ENCODE peak calls at places on chromosomes 12 and 14, in six cellular contexts. One of them, this sample, is unnamed.

GRCh38 chr12:12837025-12837872 is 24.1 kb downstream of the DDX47 start:
- DNase-seq in right atrium auricular region: peak; percentile 72
- DNase-seq in endothelial cell of umbilical vein: peak; percentile 86
- DNase-seq in D341Med: peak; percentile 62
- DNase-seq in SW 1271: peak; percentile 26
- DNase-seq in activated T-helper 1 cell treated with Interleukin-2 at 50 U/mL for 16 hours: peak; percentile 1
- DNase-seq in this sample: peak; percentile 86

GRCh38 chr12:49334226-49334625 is 2.8 kb downstream of the C1QL4 start:
- DNase-seq in activated T-helper 1 cell treated with Interleukin-2 at 50 U/mL for 16 hours: no peak
- DNase-seq in D341Med: no peak
- DNase-seq in right atrium auricular region: no peak
- DNase-seq in SW 1271: no peak
- DNase-seq in endothelial cell of umbilical vein: no peak
- DNase-seq in this sample: no peak

GRCh38 chr14:20403521-20403920 is 9.8 kb downstream of the TEP1 start:
- DNase-seq in activated T-helper 1 cell treated with Interleukin-2 at 50 U/mL for 16 hours: no peak
- DNase-seq in endothelial cell of umbilical vein: no peak
- DNase-seq in right atrium auricular region: no peak
- DNase-seq in SW 1271: no peak
- DNase-seq in D341Med: no peak
- DNase-seq in this sample: no peak

GRCh38 chr12:9122166-9122609 is 6.5 kb upstream of the A2M start:
- DNase-seq in SW 1271: no peak
- DNase-seq in right atrium auricular region: no peak
- DNase-seq in D341Med: no peak
- DNase-seq in endothelial cell of umbilical vein: no peak
- DNase-seq in activated T-helper 1 cell treated with Interleukin-2 at 50 U/mL for 16 hours: no peak
- DNase-seq in this sample: no peak

GRCh38 chr14:31206536-31207286 is 882 bp downstream of the HECTD1 start:
- DNase-seq in D341Med: peak; percentile 68
- DNase-seq in SW 1271: no peak
- DNase-seq in endothelial cell of umbilical vein: peak; percentile 40
- DNase-seq in activated T-helper 1 cell treated with Interleukin-2 at 50 U/mL for 16 hours: peak; percentile 33
- DNase-seq in right atrium auricular region: no peak
- DNase-seq in this sample: peak; percentile 28

GRCh38 chr12:75361408-75361807 is 26.9 kb downstream of the GLIPR1L1 start:
- DNase-seq in SW 1271: no peak
- DNase-seq in activated T-helper 1 cell treated with Interleukin-2 at 50 U/mL for 16 hours: no peak
- DNase-seq in endothelial cell of umbilical vein: no peak
- DNase-seq in D341Med: no peak
- DNase-seq in right atrium auricular region: no peak
- DNase-seq in this sample: no peak

GRCh38 chr12:79344855-79345840 is 345.6 kb downstream of the PAWR start:
- DNase-seq in endothelial cell of umbilical vein: peak; percentile 54
- DNase-seq in SW 1271: no peak
- DNase-seq in activated T-helper 1 cell treated with Interleukin-2 at 50 U/mL for 16 hours: no peak
- DNase-seq in D341Med: peak; percentile 68
- DNase-seq in right atrium auricular region: no peak
- DNase-seq in this sample: peak; percentile 57

GRCh38 chr12:60266381-60266852 is 670.6 kb downstream of the SLC16A7 start:
- DNase-seq in SW 1271: no peak
- DNase-seq in right atrium auricular region: no peak
- DNase-seq in D341Med: no peak
- DNase-seq in activated T-helper 1 cell treated with Interleukin-2 at 50 U/mL for 16 hours: no peak
- DNase-seq in endothelial cell of umbilical vein: peak; percentile 69
- DNase-seq in this sample: peak; percentile 35

GRCh38 chr14:51816031-51816430 is 44.4 kb upstream of the GNG2 start:
- DNase-seq in SW 1271: no peak
- DNase-seq in D341Med: no peak
- DNase-seq in right atrium auricular region: no peak
- DNase-seq in endothelial cell of umbilical vein: no peak
- DNase-seq in activated T-helper 1 cell treated with Interleukin-2 at 50 U/mL for 16 hours: no peak
- DNase-seq in this sample: no peak

GRCh38 chr14:53539489-53540126 is 386.5 kb upstream of the DDHD1 start:
- DNase-seq in right atrium auricular region: peak; percentile 89
- DNase-seq in SW 1271: peak; percentile 28
- DNase-seq in D341Med: peak; percentile 67
- DNase-seq in activated T-helper 1 cell treated with Interleukin-2 at 50 U/mL for 16 hours: no peak
- DNase-seq in endothelial cell of umbilical vein: peak; percentile 94
- DNase-seq in this sample: peak; percentile 66

GRCh38 chr12:120849765-120850164 is 54.4 kb downstream of the SPPL3 start:
- DNase-seq in activated T-helper 1 cell treated with Interleukin-2 at 50 U/mL for 16 hours: no peak
- DNase-seq in right atrium auricular region: no peak
- DNase-seq in endothelial cell of umbilical vein: peak; percentile 90
- DNase-seq in SW 1271: peak; percentile 17
- DNase-seq in D341Med: no peak
- DNase-seq in this sample: peak; percentile 22

GRCh38 chr14:90661881-90662280 is 154.3 kb downstream of the TTC7B start:
- DNase-seq in activated T-helper 1 cell treated with Interleukin-2 at 50 U/mL for 16 hours: no peak
- DNase-seq in D341Med: no peak
- DNase-seq in endothelial cell of umbilical vein: no peak
- DNase-seq in SW 1271: no peak
- DNase-seq in right atrium auricular region: no peak
- DNase-seq in this sample: no peak

GRCh38 chr12:116361404-116362223 is 84.1 kb upstream of the MED13L start:
- DNase-seq in right atrium auricular region: no peak
- DNase-seq in activated T-helper 1 cell treated with Interleukin-2 at 50 U/mL for 16 hours: no peak
- DNase-seq in D341Med: no peak
- DNase-seq in endothelial cell of umbilical vein: no peak
- DNase-seq in SW 1271: no peak
- DNase-seq in this sample: no peak

GRCh38 chr14:76774471-76775158 is 13.3 kb downstream of the VASH1 start:
- DNase-seq in D341Med: no peak
- DNase-seq in activated T-helper 1 cell treated with Interleukin-2 at 50 U/mL for 16 hours: no peak
- DNase-seq in SW 1271: no peak
- DNase-seq in right atrium auricular region: no peak
- DNase-seq in endothelial cell of umbilical vein: no peak
- DNase-seq in this sample: no peak

GRCh38 chr14:73249564-73250316 is 12.4 kb downstream of the PAPLN start:
- DNase-seq in endothelial cell of umbilical vein: no peak
- DNase-seq in right atrium auricular region: no peak
- DNase-seq in SW 1271: no peak
- DNase-seq in activated T-helper 1 cell treated with Interleukin-2 at 50 U/mL for 16 hours: no peak
- DNase-seq in D341Med: no peak
- DNase-seq in this sample: no peak

GRCh38 chr12:132881853-132882252 is 5.6 kb downstream of the CHFR start:
- DNase-seq in right atrium auricular region: no peak
- DNase-seq in activated T-helper 1 cell treated with Interleukin-2 at 50 U/mL for 16 hours: no peak
- DNase-seq in D341Med: no peak
- DNase-seq in SW 1271: no peak
- DNase-seq in endothelial cell of umbilical vein: peak; percentile 28
- DNase-seq in this sample: no peak

GRCh38 chr12:131102991-131103609 is 149.4 kb downstream of the ADGRD1 start:
- DNase-seq in D341Med: no peak
- DNase-seq in activated T-helper 1 cell treated with Interleukin-2 at 50 U/mL for 16 hours: no peak
- DNase-seq in SW 1271: no peak
- DNase-seq in endothelial cell of umbilical vein: no peak
- DNase-seq in right atrium auricular region: no peak
- DNase-seq in this sample: no peak

GRCh38 chr12:69052613-69053408 is 119.8 kb upstream of the CPM start:
- DNase-seq in activated T-helper 1 cell treated with Interleukin-2 at 50 U/mL for 16 hours: no peak
- DNase-seq in endothelial cell of umbilical vein: peak; percentile 62
- DNase-seq in SW 1271: peak; percentile 41
- DNase-seq in D341Med: no peak
- DNase-seq in right atrium auricular region: no peak
- DNase-seq in this sample: no peak

GRCh38 chr12:91182664-91183455 is at the start of gene DCN:
- DNase-seq in activated T-helper 1 cell treated with Interleukin-2 at 50 U/mL for 16 hours: no peak
- DNase-seq in D341Med: no peak
- DNase-seq in endothelial cell of umbilical vein: no peak
- DNase-seq in right atrium auricular region: no peak
- DNase-seq in SW 1271: no peak
- DNase-seq in this sample: no peak

This sample was measured in RKO.